ENCODE peak calls at places on chromosome 10, in six cellular contexts. C is activated gamma-delta T cell treated with Interleukin-2 at 50 U/mL for 16 hours; D is sciatic nerve; O is activated naive CD4-positive, alpha-beta T cell treated with anti-CD3 and anti-CD28 coated beads, Interleukin-2, amount 10 ng/mL, durations not matched to agents 7 days and 5 days; L is T-helper 9 cell; N is right cardiac atrium. M is an unnamed sample.

GRCh38 chr10:103149991-103150622 is 43.0 kb downstream of the NT5C2 start:
- DNase-seq in C (no peak), D (no peak), O (no peak), L (no peak), N (no peak), M (no peak)

GRCh38 chr10:34526186-34526585 is 288.9 kb downstream of the PARD3 start:
- DNase-seq in C (no peak), D (no peak), O (no peak), L (no peak), N (no peak), M (no peak)

GRCh38 chr10:120429395-120429794 is 27.6 kb upstream of the PLPP4 start:
- DNase-seq in C (no peak), D (no peak), O (no peak), L (no peak), N (no peak), M (no peak)

GRCh38 chr10:69497611-69498390 is 46.5 kb downstream of the TSPAN15 start:
- DNase-seq in C (no peak), D (peak; percentile 52), O (no peak), L (peak; percentile 19), N (no peak), M (no peak)

GRCh38 chr10:120387326-120387725 is 69.7 kb upstream of the PLPP4 start:
- DNase-seq in C (no peak), D (no peak), O (no peak), L (no peak), N (no peak), M (no peak)

GRCh38 chr10:351770-352318 is 216.6 kb downstream of the ZMYND11 start:
- DNase-seq in C (no peak), D (peak; percentile 52), O (peak; percentile 45), L (no peak), N (no peak), M (no peak)

GRCh38 chr10:45379891-45380540 is 6.0 kb downstream of the ALOX5 start:
- DNase-seq in C (no peak), D (no peak), O (no peak), L (no peak), N (peak; percentile 33), M (no peak)

GRCh38 chr10:92573091-92573797 is 649 bp downstream of the IDE start:
- DNase-seq in C (no peak), D (no peak), O (peak; percentile 53), L (peak; percentile 19), N (no peak), M (no peak)

GRCh38 chr10:69172241-69172998 is 7.6 kb upstream of the SUPV3L1 start:
- DNase-seq in C (no peak), D (no peak), O (no peak), L (no peak), N (no peak), M (no peak)

GRCh38 chr10:101258179-101258885 is 29.1 kb upstream of the LBX1 start:
- DNase-seq in C (no peak), D (no peak), O (no peak), L (no peak), N (no peak), M (no peak)

GRCh38 chr10:109978481-109978880 is 29.3 kb upstream of the ADD3 start:
- DNase-seq in C (peak; percentile 63), D (peak; percentile 67), O (peak; percentile 77), L (peak; percentile 55), N (peak; percentile 28), M (peak; percentile 46)

GRCh38 chr10:23478570-23478969 is 39.7 kb downstream of the OTUD1 start:
- DNase-seq in C (no peak), D (no peak), O (no peak), L (no peak), N (no peak), M (no peak)

GRCh38 chr10:92965314-92965713 is 95.3 kb upstream of the CYP26C1 start:
- DNase-seq in C (no peak), D (no peak), O (no peak), L (no peak), N (no peak), M (peak; percentile 6)

GRCh38 chr10:104170610-104171269 is 48.8 kb downstream of the SFR1 start:
- DNase-seq in C (no peak), D (no peak), O (peak; percentile 21), L (no peak), N (no peak), M (no peak)

GRCh38 chr10:11335881-11336430 is 275.5 kb downstream of the USP6NL start:
- DNase-seq in C (no peak), D (no peak), O (no peak), L (no peak), N (no peak), M (no peak)

GRCh38 chr10:122239578-122240257 is 31.4 kb upstream of the BTBD16 start:
- DNase-seq in C (no peak), D (no peak), O (no peak), L (no peak), N (no peak), M (no peak)

GRCh38 chr10:119489572-119490326 is 52.8 kb downstream of the RGS10 start:
- DNase-seq in C (peak; percentile 63), D (peak; percentile 73), O (peak; percentile 68), L (peak; percentile 54), N (peak; percentile 53), M (peak; percentile 63)

GRCh38 chr10:8036521-8037198 is 17.8 kb upstream of the GATA3 start:
- DNase-seq in C (no peak), D (peak; percentile 43), O (no peak), L (no peak), N (no peak), M (no peak)

GRCh38 chr10:120689766-120690539 is 161.2 kb upstream of the WDR11 start:
- DNase-seq in C (no peak), D (no peak), O (no peak), L (no peak), N (no peak), M (peak; percentile 30)

GRCh38 chr10:128025437-128025836 is 100.8 kb downstream of the MKI67 start:
- DNase-seq in C (no peak), D (no peak), O (no peak), L (no peak), N (no peak), M (no peak)